ENCODE peak calls at places on chromosome X, in five cellular contexts. C, U, F, A and L are unnamed samples.

GRCh38 chrX:31021537-31021936 is 50.3 kb downstream of the FTHL17 start:
- DNase-seq in C (no peak), U (no peak), F (no peak), A (no peak), L (no peak)

GRCh38 chrX:40628506-40628905 is 5.3 kb downstream of the MPC1L start:
- DNase-seq in C (no peak), U (no peak), F (no peak), A (no peak), L (no peak)

GRCh38 chrX:2801223-2801622 is 27.5 kb upstream of the GYG2 start:
- DNase-seq in C (no peak), U (no peak), F (no peak), A (no peak), L (no peak)

GRCh38 chrX:48035891-48036290 is 29.1 kb downstream of the SPACA5 start:
- DNase-seq in C (no peak), U (no peak), F (no peak), A (no peak), L (no peak)

GRCh38 chrX:17654116-17654515 is 83.2 kb upstream of the SCML1 start:
- DNase-seq in C (no peak), U (peak), F (no peak), A (no peak), L (peak)

GRCh38 chrX:24259544-24260240 is 54.2 kb downstream of the SUPT20HL2 start:
- DNase-seq in C (no peak), U (no peak), F (no peak), A (peak), L (peak)

GRCh38 chrX:120664081-120664480 is 34.2 kb upstream of the C1GALT1C1 start:
- DNase-seq in C (no peak), U (no peak), F (no peak), A (no peak), L (no peak)

GRCh38 chrX:125293792-125294780 is 25.6 kb upstream of the TEX13C start:
- DNase-seq in C (no peak), U (no peak), F (no peak), A (no peak), L (no peak)

GRCh38 chrX:118117069-118117405 is 427 bp upstream of the KLHL13 start:
- DNase-seq in C (peak), U (no peak), F (no peak), A (no peak), L (no peak)

GRCh38 chrX:70171636-70172035 is 5.6 kb upstream of the DGAT2L6 start:
- DNase-seq in C (no peak), U (no peak), F (no peak), A (no peak), L (no peak)

GRCh38 chrX:105822138-105823091 is at the start of gene NRK:
- DNase-seq in C (peak), U (no peak), F (peak), A (peak), L (no peak)

GRCh38 chrX:2145672-2146412 is 354.9 kb downstream of the DHRSX start:
- DNase-seq in C (no peak), U (no peak), F (no peak), A (no peak), L (no peak)

GRCh38 chrX:137573356-137574101 is 7.6 kb downstream of the ZIC3 start:
- DNase-seq in C (no peak), U (no peak), F (no peak), A (no peak), L (no peak)

GRCh38 chrX:108415891-108416290 is 22.3 kb downstream of the COL4A6 start:
- DNase-seq in C (no peak), U (no peak), F (no peak), A (no peak), L (no peak)

GRCh38 chrX:148268646-148269045 is 231.8 kb upstream of the AFF2 start:
- DNase-seq in C (no peak), U (no peak), F (no peak), A (no peak), L (no peak)

GRCh38 chrX:148976571-148976970 is 476.2 kb downstream of the AFF2 start:
- DNase-seq in C (no peak), U (no peak), F (no peak), A (no peak), L (no peak)

GRCh38 chrX:96314974-96315373 is 369.7 kb upstream of the DIAPH2 start:
- DNase-seq in C (no peak), U (no peak), F (no peak), A (no peak), L (no peak)

GRCh38 chrX:129058405-129058804 is 464.9 kb downstream of the SMARCA1 start:
- DNase-seq in C (no peak), U (no peak), F (no peak), A (no peak), L (no peak)

DNA sequence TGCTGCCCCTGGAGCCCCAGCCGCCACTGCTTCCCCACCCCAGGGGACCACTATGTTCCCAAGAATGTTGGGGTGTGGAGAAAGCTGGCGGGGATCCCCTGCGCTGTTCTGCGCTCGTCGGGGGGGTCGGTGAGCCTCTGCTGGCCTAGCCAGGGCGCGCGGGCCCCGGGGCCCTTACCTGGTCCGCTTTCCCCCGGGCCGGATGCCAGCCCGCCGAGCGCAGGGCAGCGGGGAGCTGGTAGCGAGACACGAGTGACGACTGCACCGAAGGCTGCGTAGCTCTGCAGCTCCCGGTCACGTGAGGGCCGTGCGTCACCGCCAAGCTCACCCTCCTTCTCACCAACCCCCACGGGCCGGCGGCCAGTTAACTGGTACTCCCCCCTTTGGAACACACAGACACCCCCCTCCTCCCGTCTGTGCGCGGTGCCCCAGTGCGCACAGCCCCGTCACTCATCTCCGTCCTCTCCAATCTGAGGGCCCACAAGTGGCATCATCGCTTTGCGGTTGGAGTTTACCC is at the start of gene BEX1:
- DNase-seq in C (peak), U (peak), F (peak), A (peak), L (peak)
- H3K4me3 ChIP-seq in C (no peak), U (no peak), F (no peak), A (peak), L (peak)

DNA sequence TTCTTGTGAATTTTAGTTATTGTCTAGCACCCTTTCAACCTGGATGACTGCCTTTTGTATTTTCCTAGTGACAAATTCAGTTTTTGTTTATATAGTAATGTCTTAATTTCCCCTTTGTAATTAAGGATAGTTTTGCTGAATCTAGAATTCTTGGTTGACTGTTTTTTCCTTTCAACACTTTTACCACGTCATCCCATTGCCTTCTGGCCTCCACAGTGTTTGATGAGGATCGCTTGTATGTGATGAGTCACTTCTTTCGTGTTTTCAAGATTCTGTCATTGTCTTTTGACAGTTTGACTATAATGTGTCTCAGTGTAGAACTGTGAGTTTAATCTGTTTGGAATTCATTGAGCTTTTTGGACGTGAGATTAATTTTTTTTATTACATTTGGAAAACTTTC is 30.1 kb downstream of the KDM6A start:
- DNase-seq in C (no peak), U (peak), F (no peak), A (no peak), L (no peak)
- H3K4me3 ChIP-seq in C (no peak), U (no peak), F (no peak), A (no peak), L (no peak)

GRCh38 chrX:18672008-18672407 is at the start of gene RS1:
- DNase-seq in C (no peak), U (no peak), F (no peak), A (no peak), L (no peak)

GRCh38 chrX:18666614-18667013 is 5.3 kb downstream of the RS1 start:
- DNase-seq in C (no peak), U (no peak), F (peak), A (no peak), L (no peak)

GRCh38 chrX:18664947-18665346 is 7.0 kb downstream of the RS1 start:
- DNase-seq in C (no peak), U (no peak), F (no peak), A (no peak), L (no peak)

GRCh38 chrX:18668468-18668867 is 3.4 kb downstream of the RS1 start:
- DNase-seq in C (no peak), U (no peak), F (no peak), A (no peak), L (no peak)

DNA sequence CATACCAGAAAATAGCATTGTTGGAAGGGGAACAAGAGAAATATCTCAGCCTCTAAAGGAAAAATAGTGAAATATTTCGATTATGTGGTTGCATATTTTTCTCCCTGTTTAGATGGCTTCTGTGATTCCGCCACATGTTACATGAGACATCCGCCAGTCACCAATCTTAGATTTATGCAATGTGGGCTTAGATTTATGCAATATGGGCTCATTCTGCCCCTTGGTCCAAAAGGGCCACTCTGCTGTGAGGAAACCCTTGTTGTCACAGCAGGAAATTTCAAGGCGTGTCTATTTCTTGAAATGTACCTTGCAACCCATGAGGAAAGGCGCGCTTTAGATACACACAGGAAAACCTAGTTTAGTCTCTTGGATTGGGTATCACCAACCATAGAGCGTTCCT is 3.8 kb downstream of the RS1 start:
- DNase-seq in C (no peak), U (no peak), F (no peak), A (no peak), L (no peak)
- H3K4me3 ChIP-seq in C (no peak), U (no peak), F (no peak), A (no peak), L (no peak)

GRCh38 chrX:74535211-74535621 is 79.2 kb downstream of the RLIM start:
- DNase-seq in C (no peak), U (no peak), F (no peak), A (peak), L (peak)
- H3K4me3 ChIP-seq in C (peak), U (peak), F (peak), A (peak), L (peak)

GRCh38 chrX:11399481-11399880 is 106.3 kb downstream of the AMELX start:
- DNase-seq in C (no peak), U (no peak), F (no peak), A (no peak), L (no peak)

GRCh38 chrX:11395859-11396258 is 102.6 kb downstream of the AMELX start:
- DNase-seq in C (no peak), U (no peak), F (no peak), A (no peak), L (no peak)

GRCh38 chrX:11398785-11399184 is 105.6 kb downstream of the AMELX start:
- DNase-seq in C (no peak), U (no peak), F (no peak), A (no peak), L (no peak)

GRCh38 chrX:11398139-11398538 is 104.9 kb downstream of the AMELX start:
- DNase-seq in C (no peak), U (no peak), F (no peak), A (no peak), L (no peak)

GRCh38 chrX:11397680-11398079 is 104.5 kb downstream of the AMELX start:
- DNase-seq in C (no peak), U (no peak), F (no peak), A (no peak), L (no peak)
- H3K4me3 ChIP-seq in C (no peak), U (no peak), F (no peak), A (no peak), L (no peak)

DNA sequence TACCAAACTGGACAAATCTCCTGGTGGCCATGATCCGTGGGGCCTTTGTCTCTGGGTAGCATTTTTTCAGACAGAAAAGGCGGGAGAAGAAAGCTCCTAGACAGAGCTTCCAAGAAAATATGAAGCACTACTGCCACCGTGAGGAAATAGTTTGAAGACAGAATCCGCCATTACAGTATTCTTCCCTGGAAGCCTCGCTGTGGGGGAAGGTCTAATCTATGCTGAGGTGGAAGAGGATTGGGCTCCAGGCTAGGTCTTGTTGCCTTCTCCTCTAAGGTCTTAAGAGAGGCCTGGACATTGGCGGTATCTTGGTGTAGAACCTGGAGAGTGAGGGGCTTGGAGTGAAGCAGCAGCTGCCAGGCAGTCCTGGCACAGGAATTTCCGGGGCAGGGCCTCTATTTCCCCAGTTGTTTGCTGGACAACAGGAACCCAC is 218.9 kb downstream of the OR13H1 start:
- DNase-seq in C (no peak), U (no peak), F (no peak), A (peak), L (no peak)
- H3K4me3 ChIP-seq in C (peak), U (no peak), F (peak), A (peak), L (no peak)

DNA sequence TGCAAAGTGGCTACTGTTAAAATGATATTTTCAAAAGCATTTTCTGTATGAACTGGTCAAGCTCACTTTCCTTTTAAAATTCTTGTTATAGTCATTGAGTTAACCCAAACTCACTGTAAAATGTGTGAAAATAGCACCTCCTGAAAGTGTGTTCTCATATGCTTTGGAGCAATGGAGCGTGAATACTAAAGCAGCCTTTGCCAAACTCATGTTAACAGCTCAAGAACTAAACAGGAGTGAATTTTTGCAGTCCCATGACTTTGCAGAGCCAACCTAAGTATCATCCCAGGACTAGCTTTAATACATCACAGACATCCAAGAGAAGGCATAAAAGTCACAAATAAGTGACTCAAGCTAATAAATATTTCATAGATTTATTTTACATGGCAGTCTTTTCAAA is 2.3 kb downstream of the AMMECR1 start:
- DNase-seq in C (no peak), U (no peak), F (no peak), A (no peak), L (no peak)
- H3K4me3 ChIP-seq in C (no peak), U (no peak), F (no peak), A (no peak), L (no peak)

GRCh38 chrX:49202022-49202421 is 2.0 kb upstream of the SYP start:
- DNase-seq in C (no peak), U (no peak), F (no peak), A (no peak), L (no peak)

GRCh38 chrX:49199906-49200771 is at the start of gene SYP:
- DNase-seq in C (peak), U (peak), F (peak), A (peak), L (peak)

GRCh38 chrX:49198540-49199314 is 1.3 kb downstream of the SYP start:
- DNase-seq in C (no peak), U (no peak), F (no peak), A (no peak), L (no peak)

GRCh38 chrX:49197543-49198087 is 2.4 kb downstream of the SYP start:
- DNase-seq in C (peak), U (no peak), F (no peak), A (no peak), L (no peak)

GRCh38 chrX:49199315-49199595 is 738 bp downstream of the SYP start:
- DNase-seq in C (no peak), U (no peak), F (no peak), A (no peak), L (no peak)
- H3K4me3 ChIP-seq in C (no peak), U (no peak), F (no peak), A (no peak), L (no peak)